ENCODE peak calls at places on chromosomes 11 and 22, in seven cellular contexts. K, A, X, G, J, T and I are unnamed samples.

GRCh38 chr11:789951-790350 is at the start of gene CEND1:
- DNase-seq in X (no peak), J (peak), T (no peak), G (no peak), A (peak), K (peak), I (no peak)

GRCh38 chr11:87739766-87740165 is 435.5 kb downstream of the RAB38 start:
- DNase-seq in T (no peak), J (no peak), K (no peak), X (no peak), A (no peak), G (no peak), I (no peak)

GRCh38 chr11:66267379-66268209 is 845 bp upstream of the RAB1B start:
- DNase-seq in G (peak), J (peak), A (peak), X (peak), T (peak), K (peak), I (peak)

GRCh38 chr11:99739464-99740089 is 718.8 kb downstream of the CNTN5 start:
- DNase-seq in J (no peak), X (peak), G (no peak), A (peak), T (peak), K (peak), I (no peak)

GRCh38 chr11:78654071-78654470 is 79.4 kb upstream of the NARS2 start:
- DNase-seq in A (no peak), K (no peak), G (no peak), T (no peak), J (no peak), X (no peak), I (no peak)

GRCh38 chr11:71383461-71383860 is 64.7 kb downstream of the DHCR7 start:
- DNase-seq in J (no peak), X (no peak), T (no peak), K (no peak), A (no peak), G (no peak), I (no peak)

GRCh38 chr22:37632174-37633081 is 7.0 kb upstream of the SH3BP1 start:
- DNase-seq in A (no peak), J (no peak), K (no peak), X (no peak), G (no peak), T (no peak), I (no peak)

GRCh38 chr22:19827341-19828034 is 27.2 kb downstream of the GNB1L start:
- DNase-seq in G (no peak), K (no peak), T (no peak), X (no peak), J (no peak), A (no peak), I (no peak)

GRCh38 chr11:131928992-131929391 is 558.6 kb downstream of the NTM start:
- DNase-seq in T (no peak), X (no peak), A (no peak), K (no peak), J (no peak), G (no peak), I (no peak)

GRCh38 chr11:47797633-47798032 is 30.5 kb upstream of the FNBP4 start:
- DNase-seq in T (peak), K (no peak), X (peak), G (no peak), A (no peak), J (no peak), I (no peak)

GRCh38 chr22:20155330-20156041 is 4.6 kb upstream of the CCDC188 start:
- DNase-seq in J (peak), G (no peak), A (no peak), T (no peak), K (peak), X (peak), I (no peak)

GRCh38 chr11:206002-206384 is 1.2 kb downstream of the BET1L start:
- DNase-seq in G (no peak), K (no peak), A (peak), X (no peak), J (no peak), T (no peak), I (no peak)

GRCh38 chr11:95877288-95877687 is 46.6 kb downstream of the MTMR2 start:
- DNase-seq in J (no peak), A (no peak), K (no peak), T (peak), G (no peak), X (peak), I (no peak)

GRCh38 chr11:110989734-110990133 is 255.8 kb upstream of the POU2AF2 start:
- DNase-seq in X (no peak), K (no peak), A (no peak), G (no peak), T (peak), J (peak), I (no peak)

GRCh38 chr11:123799438-123799837 is 6.7 kb downstream of the OR6M1 start:
- DNase-seq in K (no peak), J (no peak), G (no peak), A (no peak), X (no peak), T (no peak), I (no peak)

GRCh38 chr11:122036022-122036421 is 80.0 kb downstream of the BLID start:
- DNase-seq in G (no peak), J (no peak), K (no peak), T (peak), A (no peak), X (no peak), I (no peak)

GRCh38 chr11:29129850-29130249 is 887.0 kb downstream of the KCNA4 start:
- DNase-seq in G (no peak), T (no peak), K (no peak), A (no peak), J (no peak), X (no peak), I (no peak)

GRCh38 chr11:133957926-133958325 is 1.2 kb upstream of the IGSF9B start:
- DNase-seq in A (no peak), G (no peak), J (peak), X (no peak), K (no peak), T (no peak), I (no peak)

GRCh38 chr11:125886997-125887372 is 483 bp upstream of the HYLS1 start:
- DNase-seq in X (no peak), T (no peak), J (peak), G (no peak), K (peak), A (no peak), I (no peak)

GRCh38 chr11:11977206-11977938 is 31.1 kb downstream of the DKK3 start:
- DNase-seq in G (no peak), J (peak), K (no peak), A (peak), T (peak), X (peak), I (peak)

GRCh38 chr11:120316880-120317688 is 8.0 kb upstream of the TLCD5 start:
- DNase-seq in J (peak), G (no peak), X (no peak), T (no peak), A (no peak), K (peak), I (no peak)

GRCh38 chr11:82995754-82996398 is 75.8 kb downstream of the RAB30 start:
- DNase-seq in T (no peak), A (no peak), G (no peak), J (peak), X (peak), K (no peak), I (no peak)

GRCh38 chr11:129787518-129787917 is 28.1 kb upstream of the TMEM45B start:
- DNase-seq in X (no peak), G (no peak), A (no peak), T (no peak), J (no peak), K (no peak), I (no peak)

GRCh38 chr11:100687630-100688395 is 725 bp downstream of the ARHGAP42 start:
- DNase-seq in K (peak), T (peak), G (no peak), A (peak), X (peak), J (peak), I (peak)

GRCh38 chr11:67079065-67079464 is 22.4 kb downstream of the RHOD start:
- DNase-seq in T (no peak), G (no peak), K (no peak), J (no peak), A (no peak), X (no peak), I (no peak)

GRCh38 chr22:49997221-49997599 is 15.4 kb downstream of the IL17REL start:
- DNase-seq in K (no peak), X (no peak), G (no peak), T (no peak), A (no peak), J (no peak), I (peak)

GRCh38 chr11:117391181-117391580 is 63.5 kb downstream of the CEP164 start:
- DNase-seq in X (no peak), K (no peak), A (no peak), G (no peak), J (no peak), T (no peak), I (no peak)

GRCh38 chr11:44597358-44598009 is 32.0 kb downstream of the CD82 start:
- DNase-seq in X (no peak), J (no peak), T (no peak), A (no peak), G (no peak), K (no peak), I (no peak)

GRCh38 chr11:92211576-92212167 is 12.9 kb upstream of the FAT3 start:
- DNase-seq in G (no peak), J (no peak), X (peak), A (peak), T (peak), K (peak), I (no peak)

GRCh38 chr11:35615911-35616900 is 2.1 kb upstream of the FJX1 start:
- DNase-seq in K (peak), A (no peak), T (no peak), J (no peak), G (no peak), X (peak), I (peak)

GRCh38 chr22:44621401-44622146 is 80.4 kb upstream of the PRR5 start:
- DNase-seq in J (no peak), K (no peak), A (no peak), X (no peak), T (no peak), G (no peak), I (no peak)

GRCh38 chr22:48147404-48147803 is 1385.0 kb downstream of the TBC1D22A start:
- DNase-seq in G (no peak), K (no peak), T (no peak), J (no peak), A (no peak), X (no peak), I (no peak)

GRCh38 chr22:45760682-45761081 is 89.0 kb downstream of the ATXN10 start:
- DNase-seq in A (no peak), K (no peak), G (no peak), J (no peak), T (no peak), X (no peak), I (no peak)

GRCh38 chr11:34161812-34162506 is 56.5 kb downstream of the NAT10 start:
- DNase-seq in J (no peak), G (no peak), A (no peak), T (no peak), X (no peak), K (no peak), I (no peak)

GRCh38 chr11:70841264-70841663 is 411.1 kb downstream of the SHANK2 start:
- DNase-seq in A (no peak), X (no peak), G (no peak), T (no peak), J (no peak), K (no peak), I (no peak)